ENCODE peak calls at places on chromosome 16, in five cellular contexts. One of them, this sample, is unnamed. For H3K4me1, the result is how much of the 10 kb centered on the place peaks cover.

GRCh38 chr16:6193718-6194117 is 1096.1 kb upstream of the EEF2KMT start:
- DNase-seq in upper lobe of left lung: no peak
- DNase-seq in pancreas: no peak
- DNase-seq in body of pancreas: no peak
- DNase-seq in psoas muscle: no peak
- DNase-seq in this sample: peak

GRCh38 chr16:51636913-51637743 is 486.1 kb upstream of the SALL1 start:
- DNase-seq in body of pancreas: no peak
- DNase-seq in upper lobe of left lung: no peak
- DNase-seq in pancreas: no peak
- DNase-seq in psoas muscle: no peak
- DNase-seq in this sample: no peak

GRCh38 chr16:76882105-76882504 is 308.9 kb upstream of the MON1B start:
- DNase-seq in upper lobe of left lung: no peak
- DNase-seq in body of pancreas: no peak
- DNase-seq in pancreas: no peak
- DNase-seq in psoas muscle: no peak
- DNase-seq in this sample: no peak

GRCh38 chr16:79466111-79466510 is 134.4 kb downstream of the MAF start:
- DNase-seq in pancreas: no peak
- DNase-seq in upper lobe of left lung: no peak
- DNase-seq in body of pancreas: no peak
- DNase-seq in psoas muscle: no peak
- DNase-seq in this sample: no peak

GRCh38 chr16:67417333-67418061 is 1.2 kb upstream of the ZDHHC1 start:
- DNase-seq in psoas muscle: no peak
- DNase-seq in pancreas: no peak
- DNase-seq in body of pancreas: no peak
- DNase-seq in upper lobe of left lung: no peak
- DNase-seq in this sample: no peak

GRCh38 chr16:68469728-68470460 is 21.6 kb upstream of the SMPD3 start:
- DNase-seq in psoas muscle: no peak
- DNase-seq in pancreas: no peak
- DNase-seq in upper lobe of left lung: no peak
- DNase-seq in body of pancreas: no peak
- DNase-seq in this sample: no peak

GRCh38 chr16:13231365-13231764 is 330.0 kb downstream of the SHISA9 start:
- DNase-seq in psoas muscle: no peak
- DNase-seq in pancreas: no peak
- DNase-seq in body of pancreas: no peak
- DNase-seq in upper lobe of left lung: no peak
- DNase-seq in this sample: no peak

GRCh38 chr16:28977703-28978641 is 3.4 kb downstream of the SPNS1 start:
- DNase-seq in pancreas: peak
- DNase-seq in upper lobe of left lung: no peak
- DNase-seq in body of pancreas: no peak
- DNase-seq in psoas muscle: no peak
- DNase-seq in this sample: no peak

GRCh38 chr16:72201387-72201786 is 29.4 kb upstream of the PMFBP1 start:
- DNase-seq in psoas muscle: no peak
- DNase-seq in upper lobe of left lung: no peak
- DNase-seq in pancreas: no peak
- DNase-seq in body of pancreas: no peak
- DNase-seq in this sample: no peak

DNA sequence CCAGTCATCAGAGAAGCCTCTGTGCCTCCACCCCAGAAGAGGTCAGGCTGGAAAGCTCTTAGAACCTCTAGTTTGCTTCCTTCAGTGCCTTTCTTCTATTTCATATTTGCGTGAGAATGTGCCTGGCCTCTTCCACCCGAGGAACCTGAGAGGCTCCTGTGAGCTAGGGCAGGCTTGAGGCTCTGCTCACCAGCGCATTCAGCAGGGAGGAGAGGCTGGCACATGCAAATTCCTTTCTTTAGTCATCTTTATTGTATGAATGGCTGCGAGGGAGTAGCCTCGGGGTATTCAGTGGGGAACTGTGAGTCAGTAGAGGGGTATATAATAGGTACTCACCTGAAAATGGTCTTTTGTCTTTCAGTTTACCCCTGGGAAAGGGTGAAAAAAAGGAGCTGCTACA is 268.3 kb downstream of the ABCC12 start:
- DNase-seq in upper lobe of left lung: no peak
- DNase-seq in psoas muscle: no peak
- DNase-seq in pancreas: no peak
- DNase-seq in body of pancreas: no peak
- DNase-seq in this sample: peak
- H3K4me1 ChIP-seq in upper lobe of left lung: under half
- H3K4me1 ChIP-seq in psoas muscle: under half
- H3K4me1 ChIP-seq in pancreas: under half
- H3K4me1 ChIP-seq in body of pancreas: under half
- H3K4me1 ChIP-seq in this sample: under half

DNA sequence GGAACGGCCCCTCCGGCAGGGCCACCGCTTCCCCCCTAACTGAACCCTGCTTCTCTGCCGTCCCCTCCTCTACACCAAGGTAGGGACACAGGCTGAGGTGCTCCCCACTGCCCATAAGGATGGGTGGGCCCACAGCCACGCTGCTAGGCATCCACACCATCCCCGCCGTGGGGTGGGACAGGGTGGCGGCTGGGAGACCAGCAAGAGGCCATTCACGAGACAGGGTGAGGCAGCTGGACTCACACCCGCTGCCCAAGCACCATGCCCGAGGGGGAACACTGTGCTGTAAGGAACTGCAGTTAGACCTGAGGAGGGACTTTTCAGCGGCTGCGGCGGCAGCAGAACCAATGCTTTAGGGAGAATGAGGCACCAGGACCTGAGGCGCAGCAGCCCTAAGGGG is 47.5 kb upstream of the RRN3 start:
- DNase-seq in psoas muscle: no peak
- DNase-seq in body of pancreas: no peak
- DNase-seq in upper lobe of left lung: no peak
- DNase-seq in pancreas: peak
- DNase-seq in this sample: no peak
- H3K4me1 ChIP-seq in psoas muscle: under half
- H3K4me1 ChIP-seq in body of pancreas: under half
- H3K4me1 ChIP-seq in upper lobe of left lung: under half
- H3K4me1 ChIP-seq in pancreas: under half
- H3K4me1 ChIP-seq in this sample: under half

GRCh38 chr16:23105309-23105708 is 43.9 kb downstream of the USP31 start:
- DNase-seq in pancreas: no peak
- DNase-seq in body of pancreas: no peak
- DNase-seq in upper lobe of left lung: no peak
- DNase-seq in psoas muscle: no peak
- DNase-seq in this sample: no peak
- H3K4me1 ChIP-seq in pancreas: under half
- H3K4me1 ChIP-seq in body of pancreas: under half
- H3K4me1 ChIP-seq in upper lobe of left lung: under half
- H3K4me1 ChIP-seq in psoas muscle: under half
- H3K4me1 ChIP-seq in this sample: under half

DNA sequence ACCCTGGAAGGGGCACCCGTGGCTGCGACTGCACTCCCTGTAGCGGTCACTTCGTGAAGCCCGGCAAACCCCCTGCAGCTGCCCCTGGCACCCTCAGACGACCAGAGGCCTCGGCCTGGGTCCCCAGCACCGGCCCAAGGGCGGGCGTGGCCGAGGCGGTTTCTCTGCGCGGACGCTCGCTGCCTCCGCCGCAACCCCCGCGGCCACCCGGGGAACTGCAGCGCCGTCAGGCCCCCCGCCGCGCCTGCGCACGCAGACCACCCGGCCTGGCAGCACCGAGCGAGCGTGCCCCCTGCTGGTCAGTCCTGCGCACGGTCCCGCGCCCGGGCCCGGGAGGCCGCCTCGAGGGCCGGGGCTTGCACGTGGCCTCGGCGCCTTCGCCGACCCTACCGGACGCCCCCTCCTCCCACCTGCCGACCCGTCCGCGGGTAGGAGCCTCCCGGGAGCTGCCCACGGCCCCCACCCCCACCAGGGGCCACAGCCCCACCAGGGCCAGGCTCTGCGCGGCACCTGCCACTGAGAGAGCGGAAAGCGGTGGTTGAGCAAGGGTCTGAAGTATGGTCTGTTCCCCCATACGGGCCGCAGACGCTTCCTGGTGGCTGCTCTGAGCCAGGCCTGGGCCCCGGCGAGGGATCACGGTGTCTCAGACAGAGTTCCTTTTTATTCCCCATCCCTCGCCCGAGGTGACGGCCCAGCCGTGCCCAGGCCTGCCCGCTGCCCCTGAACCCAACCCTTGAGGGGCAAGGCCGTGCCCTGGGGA is 11.5 kb upstream of the HS3ST6 start:
- DNase-seq in upper lobe of left lung: peak
- DNase-seq in body of pancreas: peak
- DNase-seq in pancreas: peak
- DNase-seq in psoas muscle: peak
- DNase-seq in this sample: peak
- H3K4me1 ChIP-seq in upper lobe of left lung: under half
- H3K4me1 ChIP-seq in body of pancreas: under half
- H3K4me1 ChIP-seq in pancreas: under half
- H3K4me1 ChIP-seq in psoas muscle: under half
- H3K4me1 ChIP-seq in this sample: under half

DNA sequence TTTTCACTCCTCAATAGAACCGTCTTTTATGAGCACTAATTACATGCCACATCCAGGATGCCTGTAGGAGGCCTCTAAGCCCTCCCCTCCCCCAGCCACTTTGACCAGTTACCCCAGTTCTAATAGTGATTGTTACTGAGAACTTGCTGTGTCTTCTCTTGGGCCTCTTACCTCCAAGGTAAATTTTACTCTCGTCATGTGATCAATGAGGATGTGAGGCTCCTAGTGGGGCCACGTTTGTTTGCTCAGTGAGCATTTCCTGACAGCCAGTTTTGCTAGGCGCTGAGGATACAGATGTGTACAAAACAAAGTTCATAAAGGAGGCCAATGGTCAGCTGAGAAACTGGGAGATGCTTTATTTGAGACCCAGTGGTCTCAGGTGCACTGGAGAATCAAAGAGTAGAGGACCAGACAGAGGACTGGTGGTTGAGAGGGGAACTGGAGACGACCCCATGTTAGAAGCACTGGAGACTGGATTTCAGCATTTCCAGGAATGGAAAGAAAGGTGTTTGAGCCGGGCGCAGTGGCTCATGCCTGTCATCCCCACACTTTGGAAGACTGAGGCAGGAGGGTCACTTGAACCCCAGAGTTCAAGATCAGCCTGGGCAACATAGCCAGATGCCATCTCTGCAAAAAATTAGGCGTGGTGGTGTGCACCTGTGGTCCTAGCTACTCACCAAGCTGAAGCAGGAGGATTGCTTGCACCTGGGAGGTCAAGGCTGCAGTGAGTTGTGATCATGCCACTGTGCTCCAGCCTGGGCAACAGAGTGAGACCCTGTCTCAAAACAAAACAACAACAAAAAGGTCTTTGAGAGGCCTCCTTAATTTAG is 2.6 kb downstream of the ATP2C2 start:
- DNase-seq in body of pancreas: no peak
- DNase-seq in pancreas: no peak
- DNase-seq in psoas muscle: no peak
- DNase-seq in upper lobe of left lung: peak
- DNase-seq in this sample: no peak
- H3K4me1 ChIP-seq in body of pancreas: under half
- H3K4me1 ChIP-seq in pancreas: under half
- H3K4me1 ChIP-seq in psoas muscle: under half
- H3K4me1 ChIP-seq in upper lobe of left lung: under half
- H3K4me1 ChIP-seq in this sample: under half

GRCh38 chr16:49838361-49838638 is 17.6 kb downstream of the ZNF423 start:
- DNase-seq in body of pancreas: no peak
- DNase-seq in psoas muscle: no peak
- DNase-seq in pancreas: no peak
- DNase-seq in upper lobe of left lung: no peak
- DNase-seq in this sample: no peak
- H3K4me1 ChIP-seq in body of pancreas: under half
- H3K4me1 ChIP-seq in psoas muscle: half or more
- H3K4me1 ChIP-seq in pancreas: under half
- H3K4me1 ChIP-seq in upper lobe of left lung: under half
- H3K4me1 ChIP-seq in this sample: under half

GRCh38 chr16:88744839-88745521 is 38.7 kb downstream of the CTU2 start:
- DNase-seq in pancreas: no peak
- DNase-seq in psoas muscle: no peak
- DNase-seq in upper lobe of left lung: no peak
- DNase-seq in body of pancreas: no peak
- DNase-seq in this sample: no peak
- H3K4me1 ChIP-seq in pancreas: under half
- H3K4me1 ChIP-seq in psoas muscle: under half
- H3K4me1 ChIP-seq in upper lobe of left lung: under half
- H3K4me1 ChIP-seq in body of pancreas: under half
- H3K4me1 ChIP-seq in this sample: under half

DNA sequence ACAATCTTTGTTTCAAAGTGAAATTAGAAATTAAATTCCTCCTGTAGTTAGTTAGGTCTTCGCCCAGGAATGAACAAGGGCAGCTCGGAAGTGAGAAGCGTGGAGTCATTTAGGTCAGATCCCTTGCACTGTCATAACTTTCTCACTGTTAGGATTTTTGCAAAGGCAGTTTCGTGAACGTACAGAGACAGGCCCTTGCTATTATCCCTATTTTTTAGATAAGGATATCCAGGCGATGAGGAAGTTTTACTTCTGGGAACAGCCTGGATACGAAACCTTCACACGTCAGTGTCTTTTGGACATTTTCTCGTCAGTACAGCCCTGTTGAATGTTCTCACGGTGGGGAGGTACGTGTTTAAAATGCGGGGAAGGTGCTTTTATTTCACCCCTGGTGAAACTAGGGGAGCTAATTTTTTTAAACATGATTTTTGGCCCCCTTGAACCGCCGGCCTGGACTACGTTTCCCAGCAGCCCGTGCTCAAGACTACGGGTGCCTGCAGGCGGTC is 288 bp upstream of the RBL2 start:
- DNase-seq in body of pancreas: no peak
- DNase-seq in upper lobe of left lung: no peak
- DNase-seq in psoas muscle: no peak
- DNase-seq in pancreas: no peak
- DNase-seq in this sample: peak
- H3K4me1 ChIP-seq in body of pancreas: under half
- H3K4me1 ChIP-seq in upper lobe of left lung: under half
- H3K4me1 ChIP-seq in psoas muscle: under half
- H3K4me1 ChIP-seq in pancreas: under half
- H3K4me1 ChIP-seq in this sample: under half

This sample was measured in SJCRH30.